ENCODE peak calls at places on chromosomes 12 and 14, in six cellular contexts. J is A549, G is right lobe of liver, B is Peyer's patch, W is heart left ventricle, D is testis. H is an unnamed sample.
A peak's percentile ranks its signal among the peaks of the same experiment; 100 is the strongest.

GRCh38 chr12:106954462-106955376 is 988 bp upstream of the TMEM263 start:
- DNase-seq in J (no peak), G (peak; percentile 57), B (peak; percentile 60), W (peak; percentile 54), D (peak; percentile 71), H (no peak)

GRCh38 chr14:101461891-101462290 is 99.4 kb upstream of the DIO3 start:
- DNase-seq in J (no peak), G (peak; percentile 11), B (no peak), W (no peak), D (no peak), H (no peak)

GRCh38 chr14:69471916-69472315 is 12.6 kb upstream of the PLEKHD1 start:
- DNase-seq in J (no peak), G (no peak), B (no peak), W (no peak), D (no peak), H (no peak)

GRCh38 chr14:66105819-66106218 is 380.4 kb upstream of the CCDC196 start:
- DNase-seq in J (no peak), G (no peak), B (no peak), W (no peak), D (no peak), H (no peak)

GRCh38 chr12:65742481-65742971 is 81.8 kb upstream of the HMGA2 start:
- DNase-seq in J (no peak), G (no peak), B (no peak), W (no peak), D (no peak), H (no peak)

GRCh38 chr12:43444940-43445564 is 107.0 kb downstream of the ADAMTS20 start:
- DNase-seq in J (peak; percentile 70), G (peak; percentile 52), B (peak; percentile 62), W (no peak), D (peak; percentile 76), H (no peak)

GRCh38 chr12:128929046-128929445 is 75.8 kb downstream of the GLT1D1 start:
- DNase-seq in J (no peak), G (no peak), B (no peak), W (no peak), D (no peak), H (no peak)

GRCh38 chr12:2288001-2288400 is 235.2 kb downstream of the CACNA1C start:
- DNase-seq in J (no peak), G (no peak), B (no peak), W (no peak), D (no peak), H (no peak)

GRCh38 chr14:74083784-74084276 is 423 bp downstream of the ALDH6A1 start:
- DNase-seq in J (no peak), G (no peak), B (no peak), W (no peak), D (no peak), H (no peak)

GRCh38 chr14:74085047-74085637 is 386 bp downstream of the LIN52 start:
- DNase-seq in J (peak; percentile 9), G (no peak), B (no peak), W (no peak), D (no peak), H (no peak)

GRCh38 chr14:74083161-74083560 is 1.1 kb downstream of the ALDH6A1 start:
- DNase-seq in J (no peak), G (no peak), B (no peak), W (no peak), D (no peak), H (no peak)

GRCh38 chr14:74085828-74086227 is 1.1 kb downstream of the LIN52 start:
- DNase-seq in J (no peak), G (no peak), B (no peak), W (no peak), D (no peak), H (no peak)

GRCh38 chr14:74084277-74085046 is at the start of the genes ALDH6A1 and LIN52:
- DNase-seq in J (peak; percentile 100), G (peak; percentile 99), B (peak; percentile 100), W (peak; percentile 99), D (peak; percentile 100), H (peak; percentile 93)
- TF ChIP-seq CTCF in J (no peak), G (no peak), B (peak; percentile 37), W (no peak), D (no peak), H (no peak)

GRCh38 chr12:132255642-132256041 is 73.7 kb downstream of the GALNT9 start:
- DNase-seq in J (no peak), G (no peak), B (no peak), W (no peak), D (no peak), H (no peak)

GRCh38 chr12:132257955-132258490 is 71.4 kb downstream of the GALNT9 start:
- DNase-seq in J (no peak), G (no peak), B (no peak), W (no peak), D (no peak), H (no peak)

GRCh38 chr12:132258543-132258942 is 70.8 kb downstream of the GALNT9 start:
- DNase-seq in J (no peak), G (no peak), B (no peak), W (no peak), D (no peak), H (no peak)

GRCh38 chr12:132257206-132257954 is 72.0 kb downstream of the GALNT9 start:
- DNase-seq in J (no peak), G (no peak), B (no peak), W (no peak), D (no peak), H (no peak)

GRCh38 chr12:132256646-132257045 is 72.7 kb downstream of the GALNT9 start:
- DNase-seq in J (no peak), G (no peak), B (no peak), W (no peak), D (no peak), H (no peak)
- TF ChIP-seq POLR2A in J (no peak), G (no peak), B (no peak), W (no peak), D (no peak), H (no peak)

GRCh38 chr12:19006626-19007025 is 122.9 kb upstream of the PLEKHA5 start:
- DNase-seq in J (no peak), G (no peak), B (no peak), W (no peak), D (no peak), H (no peak)

GRCh38 chr12:19008102-19008501 is 121.4 kb upstream of the PLEKHA5 start:
- DNase-seq in J (no peak), G (no peak), B (no peak), W (no peak), D (no peak), H (no peak)

GRCh38 chr12:19010726-19011125 is 118.8 kb upstream of the PLEKHA5 start:
- DNase-seq in J (no peak), G (no peak), B (no peak), W (no peak), D (no peak), H (no peak)

GRCh38 chr12:19012965-19013364 is 116.6 kb upstream of the PLEKHA5 start:
- DNase-seq in J (no peak), G (no peak), B (peak; percentile 49), W (no peak), D (no peak), H (no peak)

GRCh38 chr12:19010087-19010486 is 119.4 kb upstream of the PLEKHA5 start:
- DNase-seq in J (no peak), G (no peak), B (no peak), W (no peak), D (no peak), H (no peak)
- H3K4me1 ChIP-seq in J (peaks cover 6% of the 10 kb centered on the region), G (no peaks in the 10 kb centered on the region), B (no peaks in the 10 kb centered on the region), W (no peaks in the 10 kb centered on the region), D (no peaks in the 10 kb centered on the region), H (no peaks in the 10 kb centered on the region)

GRCh38 chr12:79423560-79423959 is 267.2 kb downstream of the PAWR start:
- DNase-seq in J (no peak), G (no peak), B (no peak), W (no peak), D (no peak), H (no peak)

GRCh38 chr12:79424109-79424721 is 266.5 kb downstream of the PAWR start:
- DNase-seq in J (peak; percentile 94), G (no peak), B (no peak), W (no peak), D (no peak), H (no peak)

GRCh38 chr12:79421236-79421740 is 269.5 kb downstream of the PAWR start:
- DNase-seq in J (no peak), G (no peak), B (no peak), W (no peak), D (no peak), H (no peak)

GRCh38 chr12:79422060-79422812 is 268.5 kb downstream of the PAWR start:
- DNase-seq in J (no peak), G (no peak), B (no peak), W (no peak), D (no peak), H (no peak)

DNA sequence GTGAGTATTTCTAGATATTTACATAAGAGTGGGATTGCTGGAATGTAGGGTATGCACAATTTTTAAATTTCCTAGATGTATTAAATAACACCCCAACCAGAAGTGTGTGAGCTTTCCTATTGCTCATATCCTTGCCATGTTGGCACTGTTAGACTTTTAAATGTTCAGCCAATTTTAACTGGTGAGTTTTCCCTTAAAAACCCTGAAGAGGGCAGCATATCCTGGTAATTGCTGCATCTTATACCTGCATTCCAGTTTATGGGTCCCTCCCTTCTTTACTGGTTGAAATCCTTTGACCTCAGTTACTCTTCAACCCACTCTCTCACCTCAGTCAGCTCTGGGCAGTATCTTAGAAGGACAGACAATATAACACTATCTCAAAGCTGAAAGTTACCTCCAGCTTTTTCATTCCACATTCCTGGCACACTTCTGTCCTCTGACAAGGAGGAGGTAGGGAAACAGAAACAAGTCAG is 270.6 kb downstream of the PAWR start:
- DNase-seq in J (peak; percentile 82), G (no peak), B (no peak), W (no peak), D (no peak), H (no peak)
- TF ChIP-seq CTCF in J (peak; percentile 81), G (peak; percentile 47), B (peak; percentile 77), W (no peak), D (no peak), H (peak; percentile 55)

GRCh38 chr12:57459055-57459749 is 383 bp upstream of the GLI1 start:
- DNase-seq in J (peak; percentile 98), G (peak; percentile 92), B (peak; percentile 97), W (peak; percentile 94), D (peak; percentile 97), H (peak; percentile 73)
- TF ChIP-seq POLR2A in J (peak; percentile 53), G (peak; percentile 89), B (no peak), W (peak; percentile 38), D (no peak), H (no peak)

GRCh38 chr12:46389130-46389616 is 16.6 kb upstream of the SLC38A2 start:
- DNase-seq in J (no peak), G (no peak), B (no peak), W (no peak), D (peak; percentile 38), H (no peak)
- H3K4me1 ChIP-seq in J (peaks cover 72% of the 10 kb centered on the region), G (no peaks in the 10 kb centered on the region), B (peaks cover 13% of the 10 kb centered on the region), W (peaks cover 48% of the 10 kb centered on the region), D (peaks cover 23% of the 10 kb centered on the region), H (peaks cover 86% of the 10 kb centered on the region)

GRCh38 chr14:87999282-87999681 is 5.7 kb upstream of the GPR65 start:
- DNase-seq in J (no peak), G (no peak), B (no peak), W (no peak), D (no peak), H (no peak)
- TF ChIP-seq CTCF in J (no peak), G (no peak), B (no peak), W (no peak), D (no peak), H (no peak)

H was measured in esophagus squamous epithelium.